ENCODE peak calls at places on chromosomes 3 and 15, in four cellular contexts. Z is HTR-8/SVneo; H is stimulated activated CD8-positive, alpha-beta memory T cell treated with anti-CD3 and anti-CD28 coated beads, Interleukin-2, amount 100 ng/mL, for 1 hour; U is activated CD8-positive, alpha-beta memory T cell treated with anti-CD3 and anti-CD28 coated beads for 1 hour. M is an unnamed sample.
A peak's percentile ranks its signal among the peaks of the same experiment; 100 is the strongest.

GRCh38 chr3:182837855-182838454 is 44.7 kb downstream of the ATP11B start:
- DNase-seq in Z (no peak), U (no peak), H (no peak), M (no peak)

GRCh38 chr3:133901083-133901482 is 5.4 kb upstream of the RAB6B start:
- DNase-seq in Z (no peak), U (no peak), H (no peak), M (no peak)

GRCh38 chr3:62233065-62233464 is 140.3 kb downstream of the FEZF2 start:
- DNase-seq in H (no peak), U (no peak), Z (no peak), M (no peak)

GRCh38 chr15:64224508-64224907 is 61.7 kb upstream of the PPIB start:
- DNase-seq in U (no peak), Z (no peak), H (no peak), M (no peak)

GRCh38 chr15:91522609-91523332 is 330.7 kb upstream of the SLCO3A1 start:
- DNase-seq in Z (no peak), U (no peak), H (no peak), M (no peak)

GRCh38 chr15:63331456-63331855 is 50.2 kb downstream of the CA12 start:
- DNase-seq in U (no peak), H (no peak), Z (no peak), M (no peak)

GRCh38 chr3:125351152-125351551 is 24.0 kb downstream of the ZNF148 start:
- DNase-seq in U (no peak), Z (no peak), H (no peak), M (no peak)

GRCh38 chr15:101156509-101157159 is 95.2 kb downstream of the CHSY1 start:
- DNase-seq in H (no peak), U (no peak), Z (no peak), M (no peak)

GRCh38 chr3:149339931-149340309 is 6.5 kb upstream of the TM4SF18 start:
- DNase-seq in U (no peak), H (no peak), Z (peak; percentile 81), M (no peak)

GRCh38 chr3:12658593-12659058 is 5.3 kb downstream of the RAF1 start:
- DNase-seq in U (no peak), H (no peak), Z (no peak), M (no peak)

GRCh38 chr15:89003865-89004725 is 84.2 kb upstream of the ABHD2 start:
- DNase-seq in Z (peak; percentile 52), H (no peak), U (no peak), M (no peak)

GRCh38 chr15:85168642-85169173 is 187.1 kb downstream of the PDE8A start:
- DNase-seq in U (peak; percentile 16), Z (peak; percentile 47), H (peak; percentile 8), M (no peak)

GRCh38 chr3:135084976-135085375 is 289.9 kb downstream of the EPHB1 start:
- DNase-seq in Z (no peak), U (no peak), H (no peak), M (no peak)

GRCh38 chr3:38590521-38590920 is 59.0 kb downstream of the SCN5A start:
- DNase-seq in Z (no peak), H (no peak), U (no peak), M (no peak)

GRCh38 chr3:48528754-48529153 is 24.8 kb upstream of the SHISA5 start:
- DNase-seq in Z (no peak), H (no peak), U (no peak), M (no peak)

GRCh38 chr3:25589104-25589782 is 75.5 kb downstream of the TOP2B start:
- DNase-seq in H (no peak), U (no peak), Z (no peak), M (no peak)

GRCh38 chr15:38398134-38398533 is 55.8 kb upstream of the FAM98B start:
- DNase-seq in H (no peak), Z (peak; percentile 10), U (no peak), M (no peak)

GRCh38 chr3:175763948-175764347 is 904.8 kb downstream of the NAALADL2 start:
- DNase-seq in Z (no peak), H (no peak), U (no peak), M (no peak)

GRCh38 chr15:28786521-28786920 is 61.9 kb downstream of the GOLGA6L7 start:
- DNase-seq in H (no peak), Z (no peak), U (no peak), M (no peak)

GRCh38 chr3:129596194-129597086 is 10.0 kb downstream of the PLXND1 start:
- DNase-seq in Z (no peak), U (no peak), H (no peak), M (no peak)

GRCh38 chr3:195802261-195802701 is 9.4 kb downstream of the MUC4 start:
- DNase-seq in U (no peak), H (no peak), Z (no peak), M (no peak)

GRCh38 chr3:140914384-140914945 is 27.2 kb upstream of the SLC25A36 start:
- DNase-seq in H (no peak), U (no peak), Z (no peak), M (no peak)

GRCh38 chr3:9351709-9352126 is 11.1 kb upstream of the THUMPD3 start:
- DNase-seq in Z (no peak), U (no peak), H (no peak), M (no peak)

GRCh38 chr3:120622870-120623718 is 27.0 kb downstream of the NDUFB4 start:
- DNase-seq in H (no peak), Z (no peak), U (no peak), M (no peak)

GRCh38 chr3:194560047-194560446 is 73.2 kb downstream of the TMEM44 start:
- DNase-seq in Z (no peak), U (no peak), H (no peak), M (no peak)

GRCh38 chr3:109532257-109533216 is 195.2 kb upstream of the DPPA4 start:
- DNase-seq in Z (no peak), U (peak; percentile 7), H (peak; percentile 5), M (no peak)

GRCh38 chr3:46947981-46948791 is 28.4 kb downstream of the CCDC12 start:
- DNase-seq in H (peak; percentile 51), U (peak; percentile 33), Z (no peak), M (peak; percentile 58)

GRCh38 chr15:74179983-74180688 is 6.6 kb downstream of the ISLR start:
- DNase-seq in Z (no peak), H (no peak), U (no peak), M (no peak)

GRCh38 chr3:58009749-58010535 is 1.7 kb downstream of the FLNB start:
- DNase-seq in U (no peak), H (no peak), Z (no peak), M (no peak)

GRCh38 chr3:12142476-12142875 is 16.2 kb downstream of the TIMP4 start:
- DNase-seq in H (no peak), Z (no peak), U (no peak), M (no peak)

GRCh38 chr15:59879506-59879905 is 124.6 kb upstream of the FOXB1 start:
- DNase-seq in H (no peak), Z (peak; percentile 55), U (no peak), M (no peak)

GRCh38 chr3:42025388-42026138 is 63.7 kb upstream of the ULK4 start:
- DNase-seq in Z (peak; percentile 74), H (no peak), U (no peak), M (no peak)

GRCh38 chr3:187293977-187294376 is 2.4 kb upstream of the MASP1 start:
- DNase-seq in H (no peak), Z (no peak), U (no peak), M (no peak)

GRCh38 chr3:47515864-47516319 is 2.4 kb upstream of the ELP6 start:
- DNase-seq in U (no peak), Z (no peak), H (no peak), M (no peak)

GRCh38 chr3:141576744-141577052 is 89.9 kb downstream of the RASA2 start:
- DNase-seq in H (no peak), U (no peak), Z (no peak), M (no peak)

GRCh38 chr3:133532951-133533350 is 40.5 kb upstream of the CDV3 start:
- DNase-seq in Z (no peak), H (no peak), U (no peak), M (no peak)

GRCh38 chr3:100210777-100211145 is 50.0 kb upstream of the TBC1D23 start:
- DNase-seq in Z (no peak), H (no peak), U (no peak), M (no peak)

GRCh38 chr3:10408680-10409079 is 87.8 kb upstream of the SEC13 start:
- DNase-seq in U (no peak), H (no peak), Z (no peak), M (no peak)